ENCODE peak calls at places on chromosome 1, in six cellular contexts. O, Y, B, P, S and M are unnamed samples. For H3K4me1, the result is how much of the 10 kb centered on the place peaks cover.

GRCh38 chr1:46061146-46061545 is 71.3 kb downstream of the PIK3R3 start:
- DNase-seq in O (no peak), Y (no peak), P (no peak), B (no peak), S (no peak), M (no peak)

GRCh38 chr1:38241594-38242331 is 195.2 kb upstream of the POU3F1 start:
- DNase-seq in B (no peak), O (no peak), Y (peak), S (no peak), P (no peak), M (no peak)

GRCh38 chr1:234327577-234328164 is 45.6 kb upstream of the COA6 start:
- DNase-seq in S (no peak), P (no peak), Y (no peak), B (no peak), O (no peak), M (no peak)

GRCh38 chr1:178579562-178579961 is 66.7 kb downstream of the TEX35 start:
- DNase-seq in O (no peak), P (no peak), B (no peak), Y (peak), S (no peak), M (no peak)

GRCh38 chr1:34582356-34582755 is 172.5 kb upstream of the GJB5 start:
- DNase-seq in O (no peak), S (no peak), Y (no peak), B (no peak), P (no peak), M (no peak)

GRCh38 chr1:230268371-230269170 is 157.6 kb downstream of the PGBD5 start:
- DNase-seq in S (no peak), P (peak), Y (no peak), O (peak), B (no peak), M (no peak)

GRCh38 chr1:157806431-157807149 is 13.3 kb downstream of the FCRL1 start:
- DNase-seq in P (no peak), Y (peak), B (no peak), O (no peak), S (no peak), M (no peak)

GRCh38 chr1:22673486-22674409 is 20.7 kb downstream of the C1QB start:
- DNase-seq in S (no peak), O (peak), P (no peak), B (no peak), Y (peak), M (peak)

GRCh38 chr1:88698140-88698539 is 14.1 kb downstream of the PKN2 start:
- DNase-seq in S (no peak), Y (no peak), B (no peak), O (no peak), P (no peak), M (no peak)

GRCh38 chr1:12528021-12528852 is 89.8 kb downstream of the DHRS3 start:
- DNase-seq in Y (no peak), P (peak), O (no peak), B (no peak), S (peak), M (peak)

GRCh38 chr1:170200665-170201397 is 55.1 kb downstream of the NTMT2 start:
- DNase-seq in P (no peak), O (no peak), Y (no peak), S (no peak), B (no peak), M (peak)

GRCh38 chr1:89986020-89986419 is 8.9 kb upstream of the ZNF326 start:
- DNase-seq in B (no peak), S (no peak), Y (no peak), O (no peak), P (no peak), M (no peak)
- H3K4me1 ChIP-seq in B (under half), S (under half), Y (under half), O (under half), P (under half), M (under half)

GRCh38 chr1:183044893-183045649 is 21.9 kb downstream of the LAMC1 start:
- DNase-seq in B (no peak), S (no peak), P (no peak), O (no peak), Y (no peak), M (no peak)
- H3K4me1 ChIP-seq in B (under half), S (under half), P (under half), O (under half), Y (half or more), M (under half)

GRCh38 chr1:174160603-174161002 is 1.3 kb downstream of the RABGAP1L start:
- DNase-seq in P (no peak), S (no peak), B (no peak), O (no peak), Y (no peak), M (no peak)

GRCh38 chr1:174159253-174160108 is at the start of gene RABGAP1L:
- DNase-seq in P (peak), S (peak), B (peak), O (peak), Y (peak), M (peak)

GRCh38 chr1:174157157-174157806 is 2.0 kb upstream of the RABGAP1L start:
- DNase-seq in Y (peak), P (no peak), S (no peak), B (peak), O (no peak), M (no peak)

GRCh38 chr1:174160109-174160473 is 771 bp downstream of the RABGAP1L start:
- DNase-seq in S (peak), O (no peak), P (peak), Y (no peak), B (peak), M (peak)

GRCh38 chr1:174158767-174159252 is 510 bp upstream of the RABGAP1L start:
- DNase-seq in Y (no peak), S (no peak), P (no peak), O (no peak), B (peak), M (no peak)
- H3K4me1 ChIP-seq in Y (under half), S (under half), P (under half), O (under half), B (under half), M (under half)

GRCh38 chr1:27113861-27114260 is 41.1 kb downstream of the SLC9A1 start:
- DNase-seq in Y (no peak), B (no peak), S (no peak), P (no peak), O (no peak), M (no peak)
- H3K4me1 ChIP-seq in Y (under half), B (under half), S (under half), P (under half), O (under half), M (under half)

GRCh38 chr1:41497056-41497440 is 12.6 kb upstream of the EDN2 start:
- DNase-seq in Y (no peak), S (no peak), B (no peak), P (no peak), O (no peak), M (no peak)

GRCh38 chr1:41493626-41494350 is 9.3 kb upstream of the EDN2 start:
- DNase-seq in O (no peak), Y (no peak), S (no peak), P (no peak), B (no peak), M (no peak)

GRCh38 chr1:41496080-41497055 is 11.9 kb upstream of the EDN2 start:
- DNase-seq in S (peak), O (peak), B (no peak), Y (no peak), P (peak), M (peak)

GRCh38 chr1:41494351-41495170 is 10.1 kb upstream of the EDN2 start:
- DNase-seq in B (no peak), P (no peak), Y (no peak), S (no peak), O (no peak), M (no peak)

GRCh38 chr1:41495171-41495948 is 10.9 kb upstream of the EDN2 start:
- DNase-seq in Y (no peak), O (peak), P (no peak), B (no peak), S (no peak), M (peak)
- H3K4me1 ChIP-seq in Y (under half), O (under half), P (under half), B (under half), S (under half), M (under half)

GRCh38 chr1:64721135-64721534 is 23.7 kb upstream of the RAVER2 start:
- DNase-seq in B (no peak), Y (no peak), O (no peak), P (no peak), S (no peak), M (no peak)
- H3K4me1 ChIP-seq in B (under half), Y (under half), O (under half), P (under half), S (under half), M (under half)

DNA sequence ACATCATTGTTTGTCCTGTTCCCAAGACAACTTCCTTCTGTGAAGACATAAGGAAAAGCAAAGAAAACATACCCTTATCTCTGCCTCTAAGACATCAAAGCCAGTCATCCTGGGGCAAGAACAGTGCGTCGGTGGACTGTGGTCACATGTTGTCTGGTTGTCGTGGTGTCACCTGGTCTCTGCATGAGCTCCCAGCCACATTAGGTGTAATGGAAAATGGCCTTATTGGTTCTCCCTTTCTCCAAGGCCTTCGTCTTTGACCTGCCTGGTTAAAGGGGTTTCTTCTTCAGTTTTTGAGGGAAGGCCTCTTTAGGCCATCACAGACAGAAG is 17.7 kb downstream of the TRAF5 start:
- DNase-seq in B (no peak), Y (no peak), P (no peak), S (no peak), O (no peak), M (no peak)
- H3K4me1 ChIP-seq in B (under half), Y (under half), P (under half), S (under half), O (under half), M (under half)